ENCODE peak calls at places on chromosomes 12 and 14, in six cellular contexts. G is astrocyte of the spinal cord; Y is fibroblast of the aortic adventitia; I is GM23338; R is CD8-positive, alpha-beta T cell; E is cardiac fibroblast. C is an unnamed sample.

GRCh38 chr12:34294137-34294536 is 271.8 kb downstream of the ALG10 start:
- DNase-seq in I (no peak), E (no peak), Y (no peak), R (no peak), G (no peak), C (no peak)

GRCh38 chr12:14961466-14962155 is at the start of gene ARHGDIB:
- DNase-seq in I (peak; percentile 34), R (peak; percentile 66), G (no peak), E (peak; percentile 75), Y (no peak), C (peak; percentile 99)

GRCh38 chr12:50934981-50935807 is 17.1 kb upstream of the HIGD1C start:
- DNase-seq in Y (peak; percentile 67), G (peak; percentile 43), E (peak; percentile 75), I (no peak), R (no peak), C (no peak)

GRCh38 chr12:101172316-101172715 is 37.7 kb downstream of the SLC5A8 start:
- DNase-seq in Y (peak; percentile 2), G (no peak), E (no peak), R (no peak), I (peak; percentile 86), C (no peak)

GRCh38 chr14:61089126-61089750 is 108.2 kb downstream of the SLC38A6 start:
- DNase-seq in R (no peak), I (no peak), E (no peak), Y (no peak), G (no peak), C (no peak)

GRCh38 chr14:50560929-50561280 is 960 bp downstream of the ATL1 start:
- DNase-seq in G (peak; percentile 48), I (peak; percentile 55), Y (peak; percentile 59), R (peak; percentile 36), E (peak; percentile 58), C (no peak)

GRCh38 chr14:68547305-68548193 is 245.3 kb downstream of the ZFP36L1 start:
- DNase-seq in I (no peak), R (no peak), G (peak; percentile 82), Y (peak; percentile 95), E (peak; percentile 91), C (no peak)

GRCh38 chr12:10213168-10214130 is 772 bp downstream of the GABARAPL1 start:
- DNase-seq in E (peak; percentile 91), Y (peak; percentile 90), G (peak; percentile 94), I (peak; percentile 78), R (peak; percentile 62), C (peak; percentile 50)

GRCh38 chr14:44180975-44181374 is 326.1 kb downstream of the FSCB start:
- DNase-seq in G (no peak), I (no peak), R (no peak), E (peak; percentile 12), Y (no peak), C (no peak)

GRCh38 chr14:91125801-91126200 is 11.9 kb downstream of the DGLUCY start:
- DNase-seq in R (no peak), I (no peak), G (no peak), Y (no peak), E (no peak), C (no peak)
- H3K4me3 ChIP-seq in R (no peak overlapping the region), I (no peak overlapping the region), G (no peak overlapping the region), Y (no peak overlapping the region), E (no peak overlapping the region), C (no peak overlapping the region)

GRCh38 chr14:53956427-53957201 is at the start of gene BMP4:
- DNase-seq in E (peak; percentile 70), I (peak; percentile 97), Y (peak; percentile 43), R (no peak), G (peak; percentile 71), C (peak; percentile 79)

GRCh38 chr14:53955671-53956426 is 776 bp downstream of the BMP4 start:
- DNase-seq in R (no peak), Y (peak; percentile 34), E (peak; percentile 50), I (peak; percentile 79), G (peak; percentile 53), C (no peak)

GRCh38 chr14:53954551-53955233 is 1.9 kb downstream of the BMP4 start:
- DNase-seq in G (peak; percentile 11), I (no peak), E (peak; percentile 41), R (no peak), Y (peak; percentile 44), C (peak; percentile 60)

GRCh38 chr14:53953828-53954550 is 2.6 kb downstream of the BMP4 start:
- DNase-seq in R (no peak), G (peak; percentile 57), E (peak; percentile 54), Y (peak; percentile 54), I (peak; percentile 57), C (no peak)

DNA sequence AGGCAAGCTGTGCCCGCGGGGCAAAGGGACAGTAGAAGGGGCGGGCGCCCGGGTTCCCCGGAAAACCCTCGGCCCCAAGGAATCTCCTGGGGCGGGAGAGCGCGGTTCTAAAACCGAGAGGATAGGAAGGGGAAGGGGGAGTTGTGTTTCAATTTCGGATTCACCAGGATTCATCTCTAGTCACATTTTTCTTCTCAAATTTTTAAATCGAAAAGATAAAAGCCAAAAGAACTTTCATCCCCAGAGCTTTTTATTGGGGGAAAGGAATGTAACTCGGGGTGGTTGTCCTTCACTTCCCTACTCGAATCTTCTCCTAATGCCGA is 1.4 kb downstream of the BMP4 start:
- DNase-seq in R (no peak), Y (no peak), G (peak; percentile 7), E (no peak), I (peak; percentile 60), C (no peak)
- H3K4me3 ChIP-seq in R (no peak overlapping the region), Y (peak overlapping the region; percentile 70), G (peak overlapping the region; percentile 65), E (peak overlapping the region; percentile 65), I (peak overlapping the region; percentile 91), C (peak overlapping the region; percentile 74)

GRCh38 chr14:103055693-103056092 is 1.7 kb downstream of the CDC42BPB start:
- DNase-seq in G (no peak), Y (peak; percentile 57), E (peak; percentile 67), R (no peak), I (no peak), C (no peak)
- H3K4me3 ChIP-seq in G (peak overlapping the region; percentile 71), Y (peak overlapping the region; percentile 96), E (peak overlapping the region; percentile 91), R (no peak overlapping the region), I (peak overlapping the region; percentile 70), C (no peak overlapping the region)

GRCh38 chr12:54009171-54010052 is 627 bp downstream of the HOXC8 start:
- DNase-seq in I (no peak), E (no peak), Y (peak; percentile 27), G (no peak), R (no peak), C (no peak)
- H3K4me3 ChIP-seq in I (peak overlapping the region; percentile 28), E (no peak overlapping the region), Y (peak overlapping the region; percentile 44), G (peak overlapping the region; percentile 54), R (no peak overlapping the region), C (no peak overlapping the region)

GRCh38 chr14:89927466-89927865 is 27.1 kb downstream of the EFCAB11 start:
- DNase-seq in R (no peak), E (no peak), Y (no peak), I (no peak), G (no peak), C (no peak)
- H3K4me3 ChIP-seq in R (no peak overlapping the region), E (no peak overlapping the region), Y (no peak overlapping the region), I (no peak overlapping the region), G (no peak overlapping the region), C (no peak overlapping the region)

GRCh38 chr12:1843641-1844005 is 23.3 kb downstream of the LRTM2 start:
- DNase-seq in Y (no peak), E (no peak), I (no peak), G (no peak), R (no peak), C (no peak)
- H3K4me3 ChIP-seq in Y (no peak overlapping the region), E (no peak overlapping the region), I (no peak overlapping the region), G (no peak overlapping the region), R (no peak overlapping the region), C (no peak overlapping the region)

DNA sequence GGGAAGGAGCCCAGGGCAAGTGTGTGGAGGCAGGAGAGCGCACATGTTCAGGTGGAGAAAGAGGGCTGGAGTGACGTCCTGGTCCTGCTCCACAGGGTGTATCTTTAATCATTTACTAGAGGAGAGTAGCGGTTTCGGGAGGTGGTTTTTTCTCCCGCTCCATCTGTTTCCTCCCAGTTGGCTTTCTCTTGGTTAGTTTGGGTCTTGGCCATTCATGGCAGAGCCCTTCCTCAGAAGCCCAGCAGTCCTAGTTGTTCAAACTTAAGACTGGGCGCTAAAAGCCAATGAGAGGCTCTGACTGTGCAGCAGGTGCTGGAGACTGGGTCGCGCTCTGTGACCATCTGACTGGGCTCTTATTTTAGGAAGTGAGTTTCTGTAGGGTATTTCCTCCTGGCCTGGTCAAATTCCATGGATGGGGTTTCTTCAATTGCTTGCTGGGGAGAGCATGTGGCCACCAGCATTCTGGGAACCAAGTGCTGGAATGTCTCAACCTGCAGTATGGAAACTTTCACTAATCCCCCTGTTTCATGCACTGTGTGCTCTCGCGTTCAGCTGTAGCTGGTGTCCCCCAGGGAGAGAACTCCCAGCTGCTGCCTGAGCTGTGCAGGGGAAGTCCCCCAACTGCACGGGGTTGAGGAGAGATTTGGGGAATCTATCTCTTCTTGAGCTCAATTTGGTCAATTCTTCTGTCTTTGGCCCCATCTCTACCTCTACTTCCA is 27.4 kb upstream of the TSPAN9 start:
- DNase-seq in G (no peak), I (no peak), E (no peak), Y (no peak), R (no peak), C (no peak)
- H3K4me3 ChIP-seq in G (no peak overlapping the region), I (no peak overlapping the region), E (no peak overlapping the region), Y (no peak overlapping the region), R (no peak overlapping the region), C (no peak overlapping the region)

GRCh38 chr14:105060751-105061427 is 4.3 kb downstream of the GPR132 start:
- DNase-seq in R (peak; percentile 45), Y (no peak), G (no peak), E (no peak), I (no peak), C (no peak)
- H3K4me3 ChIP-seq in R (peak overlapping the region; percentile 45), Y (no peak overlapping the region), G (no peak overlapping the region), E (no peak overlapping the region), I (no peak overlapping the region), C (no peak overlapping the region)